ENCODE peak calls at places on chromosomes 13 and 19, in nine cellular contexts. Y, L, T, N, K, M, R, I and P are unnamed samples.

GRCh38 chr19:2381151-2381822 is 21.2 kb downstream of the TMPRSS9 start:
- DNase-seq in M (no peak), I (peak), N (no peak), R (no peak), K (no peak), T (peak), Y (peak), L (no peak), P (peak)

GRCh38 chr13:40306817-40307216 is 359.6 kb downstream of the FOXO1 start:
- DNase-seq in T (no peak), N (no peak), K (no peak), L (no peak), M (no peak), I (no peak), Y (no peak), R (no peak), P (no peak)

GRCh38 chr19:17755977-17756670 is 4.8 kb downstream of the FCHO1 start:
- DNase-seq in T (peak), Y (peak), L (no peak), M (peak), K (no peak), N (peak), R (peak), I (peak), P (no peak)

GRCh38 chr13:105804561-105805190 is 730.8 kb downstream of the EFNB2 start:
- DNase-seq in T (no peak), N (no peak), M (no peak), Y (no peak), I (peak), K (no peak), R (no peak), L (no peak), P (no peak)

GRCh38 chr13:114115796-114116195 is 16.6 kb downstream of the RASA3 start:
- DNase-seq in N (no peak), I (no peak), R (no peak), Y (no peak), T (no peak), L (no peak), M (no peak), K (peak), P (no peak)

GRCh38 chr19:16814526-16815100 is 14.6 kb upstream of the SIN3B start:
- DNase-seq in M (no peak), Y (no peak), N (no peak), R (no peak), K (no peak), I (peak), L (no peak), T (no peak), P (no peak)

GRCh38 chr19:35533822-35534521 is 716 bp downstream of the GAPDHS start:
- DNase-seq in R (peak), I (peak), Y (no peak), N (no peak), K (no peak), M (peak), T (no peak), L (no peak), P (no peak)

GRCh38 chr13:76993021-76993420 is 1.1 kb downstream of the CLN5 start:
- DNase-seq in I (peak), T (no peak), R (no peak), Y (no peak), N (no peak), K (no peak), M (no peak), L (no peak), P (no peak)

GRCh38 chr13:98719527-98720250 is 32.8 kb downstream of the SLC15A1 start:
- DNase-seq in N (no peak), K (no peak), T (no peak), Y (no peak), L (no peak), M (no peak), R (no peak), I (no peak), P (no peak)

GRCh38 chr13:48508001-48508400 is 24.9 kb downstream of the RCBTB2 start:
- DNase-seq in L (no peak), R (no peak), K (no peak), Y (no peak), T (no peak), I (no peak), N (no peak), M (no peak), P (no peak)

GRCh38 chr13:32001392-32001768 is 30.2 kb upstream of the FRY start:
- DNase-seq in Y (no peak), R (peak), T (no peak), I (peak), N (no peak), M (peak), L (peak), K (no peak), P (no peak)

GRCh38 chr13:90943961-90944360 is 403.5 kb upstream of the MIR17HG start:
- DNase-seq in K (no peak), Y (no peak), T (no peak), I (no peak), N (no peak), L (no peak), M (no peak), R (no peak), P (no peak)

GRCh38 chr13:98447881-98448641 is 128.8 kb downstream of the STK24 start:
- DNase-seq in M (no peak), N (no peak), I (no peak), K (no peak), Y (peak), T (peak), R (peak), L (peak), P (no peak)

GRCh38 chr13:75803175-75803611 is 167.1 kb downstream of the LMO7 start:
- DNase-seq in K (no peak), T (no peak), N (no peak), I (no peak), R (no peak), Y (no peak), L (no peak), M (no peak), P (no peak)

GRCh38 chr13:21289475-21289874 is 113.0 kb downstream of the MRPL57 start:
- DNase-seq in Y (no peak), L (no peak), R (no peak), I (no peak), K (no peak), T (no peak), N (no peak), M (no peak), P (no peak)

GRCh38 chr13:91882918-91883317 is 484.5 kb downstream of the GPC5 start:
- DNase-seq in N (no peak), L (no peak), R (no peak), I (no peak), M (no peak), T (no peak), Y (no peak), K (no peak), P (no peak)

GRCh38 chr13:110713981-110714797 is 689 bp downstream of the ING1 start:
- DNase-seq in Y (peak), R (peak), L (peak), N (peak), K (peak), I (peak), T (peak), M (no peak), P (no peak)

GRCh38 chr13:64529874-64530485 is 2700.2 kb downstream of the PCDH9 start:
- DNase-seq in I (no peak), L (no peak), N (no peak), T (no peak), R (peak), Y (peak), M (no peak), K (no peak), P (no peak)

GRCh38 chr13:66530686-66531085 is 699.5 kb downstream of the PCDH9 start:
- DNase-seq in I (no peak), N (no peak), K (no peak), Y (no peak), R (no peak), T (no peak), M (no peak), L (no peak), P (no peak)

GRCh38 chr13:43546260-43546659 is 240.5 kb downstream of the ENOX1 start:
- DNase-seq in L (peak), R (no peak), I (no peak), N (no peak), T (no peak), K (peak), Y (peak), M (no peak), P (no peak)

GRCh38 chr19:3775831-3776230 is 3.8 kb upstream of the RAX2 start:
- DNase-seq in K (no peak), T (no peak), R (no peak), M (no peak), N (no peak), I (no peak), L (no peak), Y (no peak), P (no peak)

GRCh38 chr19:52494518-52494917 is 33.0 kb upstream of the ZNF808 start:
- DNase-seq in M (no peak), L (no peak), Y (no peak), R (no peak), N (no peak), T (no peak), K (no peak), I (peak), P (no peak)

GRCh38 chr13:86002921-86003488 is 203.8 kb upstream of the SLITRK6 start:
- DNase-seq in K (no peak), N (no peak), T (peak), M (no peak), I (no peak), Y (peak), L (no peak), R (no peak), P (no peak)

GRCh38 chr13:70027551-70027950 is 80.1 kb upstream of the ATXN8OS start:
- DNase-seq in L (no peak), K (no peak), T (no peak), N (no peak), I (no peak), R (no peak), Y (no peak), M (no peak), P (no peak)

GRCh38 chr19:3066482-3067049 is 4.3 kb upstream of the TLE5 start:
- DNase-seq in Y (no peak), L (no peak), I (no peak), N (no peak), T (no peak), K (no peak), R (no peak), M (no peak), P (no peak)

GRCh38 chr13:27476943-27477681 is 26.7 kb upstream of the MTIF3 start:
- DNase-seq in Y (no peak), K (no peak), R (no peak), L (no peak), T (no peak), M (peak), I (peak), N (no peak), P (no peak)

GRCh38 chr19:55643733-55644116 is 276 bp downstream of the ZNF581 start:
- DNase-seq in R (no peak), Y (no peak), T (no peak), I (no peak), K (peak), L (no peak), N (no peak), M (no peak), P (no peak)

GRCh38 chr19:4206818-4207484 is 22.4 kb upstream of the EBI3 start:
- DNase-seq in Y (no peak), R (no peak), K (no peak), L (no peak), T (no peak), M (peak), N (no peak), I (peak), P (no peak)

GRCh38 chr13:47708386-47708785 is 292.7 kb downstream of the SUCLA2 start:
- DNase-seq in K (no peak), N (no peak), L (no peak), Y (no peak), M (peak), T (no peak), R (no peak), I (peak), P (no peak)

GRCh38 chr13:101919541-101920306 is 467.2 kb downstream of the ITGBL1 start:
- DNase-seq in T (peak), L (peak), I (peak), M (peak), N (no peak), Y (peak), R (peak), K (no peak), P (no peak)

GRCh38 chr19:30471441-30471840 is 99.3 kb downstream of the ZNF536 start:
- DNase-seq in Y (no peak), L (no peak), I (no peak), M (no peak), K (no peak), N (no peak), T (no peak), R (no peak), P (no peak)

GRCh38 chr19:53463263-53463662 is 4.3 kb upstream of the ZNF813 start:
- DNase-seq in T (no peak), N (no peak), K (peak), Y (peak), R (peak), L (peak), M (no peak), I (peak), P (no peak)

GRCh38 chr13:42337808-42338600 is 66.1 kb downstream of the AKAP11 start:
- DNase-seq in L (no peak), K (no peak), N (no peak), R (no peak), M (no peak), T (no peak), I (no peak), Y (no peak), P (no peak)

GRCh38 chr13:98741741-98742435 is 10.6 kb downstream of the SLC15A1 start:
- DNase-seq in T (no peak), K (no peak), M (no peak), L (no peak), N (no peak), I (no peak), Y (no peak), R (no peak), P (no peak)

DNA sequence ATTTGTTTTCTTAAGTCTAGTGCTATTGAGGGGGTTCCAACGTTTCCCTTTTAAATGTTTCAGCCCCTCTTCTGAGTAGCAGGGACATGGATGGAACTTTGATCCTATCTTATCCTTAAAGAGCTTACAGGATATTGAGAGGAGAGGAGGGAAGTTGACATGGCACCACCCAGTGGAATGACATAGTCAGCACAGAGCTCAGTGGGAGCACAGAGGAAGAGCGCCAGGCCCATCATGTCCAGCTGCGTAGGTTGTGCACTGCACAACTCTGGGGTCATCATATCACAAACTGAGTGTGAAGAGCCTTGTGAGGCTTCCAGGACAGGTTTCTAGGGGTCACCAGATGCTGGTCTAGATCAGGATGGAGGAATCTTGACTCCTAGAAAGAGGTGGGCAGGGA is 4.6 kb upstream of the CDC42EP5 start:
- DNase-seq in T (no peak), Y (no peak), N (no peak), L (no peak), I (no peak), R (no peak), M (no peak), K (no peak), P (no peak)
- TF ChIP-seq CTCF in T (no peak), Y (no peak), N (no peak), L (no peak), I (peak), R (no peak), M (peak), K (no peak), P (no peak)

GRCh38 chr19:38662508-38663155 is 15.2 kb downstream of the ACTN4 start:
- DNase-seq in M (no peak), I (no peak), N (no peak), T (no peak), Y (no peak), K (no peak), R (no peak), L (no peak), P (no peak)
- TF ChIP-seq CTCF in M (no peak), I (no peak), N (no peak), T (no peak), Y (no peak), K (no peak), R (no peak), L (no peak), P (no peak)

GRCh38 chr13:93558637-93559036 is 332.0 kb downstream of the GPC6 start:
- DNase-seq in T (no peak), R (no peak), I (peak), Y (no peak), L (no peak), K (no peak), M (no peak), N (no peak), P (no peak)

GRCh38 chr13:93561553-93561952 is 334.9 kb downstream of the GPC6 start:
- DNase-seq in L (no peak), M (no peak), Y (no peak), R (no peak), K (no peak), T (no peak), N (no peak), I (no peak), P (no peak)

GRCh38 chr13:93559718-93560117 is 333.1 kb downstream of the GPC6 start:
- DNase-seq in Y (no peak), L (no peak), I (peak), T (no peak), N (no peak), R (no peak), K (no peak), M (peak), P (no peak)

GRCh38 chr13:93562676-93563075 is 336.1 kb downstream of the GPC6 start:
- DNase-seq in R (no peak), Y (no peak), I (no peak), L (no peak), M (no peak), K (no peak), T (no peak), N (no peak), P (no peak)
- TF ChIP-seq CTCF in R (no peak), Y (no peak), I (no peak), L (no peak), M (no peak), K (no peak), T (no peak), N (no peak), P (no peak)

DNA sequence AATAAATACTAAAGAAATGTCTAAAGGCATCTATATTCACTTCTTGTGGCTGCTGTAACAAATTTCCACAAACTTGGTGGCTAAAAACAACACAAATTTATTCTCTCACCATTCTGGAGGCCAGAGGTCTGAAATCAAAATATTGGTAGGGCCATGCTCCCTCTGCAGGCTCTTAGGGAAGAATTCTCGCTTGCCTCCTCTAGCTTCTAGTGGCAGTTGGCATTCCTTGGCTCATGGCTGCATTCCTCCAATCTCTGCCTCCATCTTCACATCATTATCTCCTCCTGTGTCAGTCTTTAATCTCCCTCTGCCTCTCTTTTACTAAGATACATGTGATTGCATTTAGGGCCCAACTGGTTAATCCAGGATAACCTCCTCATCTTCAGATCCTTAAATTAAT is 54.1 kb upstream of the RFXAP start:
- DNase-seq in M (no peak), T (no peak), K (no peak), N (no peak), Y (no peak), R (no peak), L (no peak), I (no peak), P (no peak)
- TF ChIP-seq CTCF in M (no peak), T (no peak), K (no peak), N (no peak), Y (no peak), R (no peak), L (no peak), I (no peak), P (no peak)